ENCODE peak calls at places on chromosome X, in nine cellular contexts. F is EL; W is heart left ventricle; O is B cell; N is T1000; V is fibroblast of villous mesenchyme; I is activated naive CD8-positive, alpha-beta T cell treated with anti-CD3 and anti-CD28 coated beads for 36 hours; B is HEK293T; M is AML-193. Y is an unnamed sample.

GRCh38 chrX:15497865-15498264 is 2.7 kb upstream of the BMX start:
- DNase-seq in F (peak), W (peak), O (peak), N (peak), V (peak), I (peak), B (peak), M (peak), Y (peak)

GRCh38 chrX:153494541-153495361 is at the start of gene BGN:
- DNase-seq in F (peak), W (peak), O (no peak), N (no peak), V (peak), I (peak), B (peak), M (no peak), Y (peak)

GRCh38 chrX:118254611-118255010 is 91.3 kb upstream of the WDR44 start:
- DNase-seq in F (peak), W (peak), O (peak), N (peak), V (peak), I (peak), B (peak), M (peak), Y (peak)

GRCh38 chrX:1249101-1249887 is 19.3 kb upstream of the CSF2RA start:
- DNase-seq in F (peak), W (peak), O (peak), N (no peak), V (peak), I (peak), B (no peak), M (no peak), Y (no peak)

GRCh38 chrX:43655151-43655676 is 885 bp upstream of the MAOA start:
- DNase-seq in F (peak), W (peak), O (peak), N (no peak), V (peak), I (peak), B (peak), M (no peak), Y (no peak)

GRCh38 chrX:56833626-56834025 is 104.6 kb downstream of the NBDY start:
- DNase-seq in F (no peak), W (no peak), O (no peak), N (no peak), V (peak), I (no peak), B (no peak), M (no peak), Y (no peak)

GRCh38 chrX:118974088-118974907 is at the start of gene LONRF3:
- DNase-seq in F (peak), W (peak), O (peak), N (no peak), V (peak), I (peak), B (no peak), M (no peak), Y (peak)

GRCh38 chrX:129636175-129636681 is 18.5 kb downstream of the APLN start:
- DNase-seq in F (no peak), W (no peak), O (no peak), N (no peak), V (no peak), I (no peak), B (no peak), M (no peak), Y (no peak)

GRCh38 chrX:45266456-45266855 is 65.8 kb upstream of the DIPK2B start:
- DNase-seq in F (peak), W (no peak), O (no peak), N (no peak), V (no peak), I (no peak), B (no peak), M (no peak), Y (no peak)

GRCh38 chrX:125152011-125152410 is 167.7 kb upstream of the TEX13C start:
- DNase-seq in F (no peak), W (no peak), O (no peak), N (no peak), V (no peak), I (no peak), B (no peak), M (no peak), Y (no peak)

GRCh38 chrX:21612154-21612553 is 46.0 kb downstream of the KLHL34 start:
- DNase-seq in F (no peak), W (no peak), O (no peak), N (no peak), V (no peak), I (no peak), B (no peak), M (no peak), Y (no peak)

GRCh38 chrX:28225508-28225907 is 244.3 kb upstream of the DCAF8L1 start:
- DNase-seq in F (no peak), W (no peak), O (no peak), N (no peak), V (no peak), I (no peak), B (no peak), M (no peak), Y (no peak)

GRCh38 chrX:34956915-34957314 is 14.3 kb downstream of the FAM47B start:
- DNase-seq in F (peak), W (no peak), O (no peak), N (no peak), V (peak), I (no peak), B (no peak), M (no peak), Y (peak)

GRCh38 chrX:120311632-120312000 is 355 bp upstream of the TMEM255A start:
- DNase-seq in F (no peak), W (no peak), O (no peak), N (no peak), V (no peak), I (no peak), B (no peak), M (no peak), Y (no peak)

GRCh38 chrX:65488496-65488895 is 46.1 kb downstream of the LAS1L start:
- DNase-seq in F (peak), W (no peak), O (no peak), N (no peak), V (peak), I (no peak), B (no peak), M (no peak), Y (no peak)

GRCh38 chrX:46130246-46130645 is 415.0 kb downstream of the ZNF674 start:
- DNase-seq in F (no peak), W (no peak), O (no peak), N (no peak), V (no peak), I (no peak), B (no peak), M (no peak), Y (no peak)

GRCh38 chrX:20173856-20174255 is 32.2 kb upstream of the EIF1AX start:
- DNase-seq in F (no peak), W (no peak), O (no peak), N (no peak), V (no peak), I (no peak), B (no peak), M (no peak), Y (no peak)

GRCh38 chrX:27057883-27058282 is 405.3 kb downstream of the PPP4R3C start:
- DNase-seq in F (no peak), W (no peak), O (no peak), N (no peak), V (no peak), I (no peak), B (no peak), M (no peak), Y (no peak)

GRCh38 chrX:1387141-1387776 is 4.7 kb downstream of the SLC25A6 start:
- DNase-seq in F (no peak), W (no peak), O (no peak), N (no peak), V (no peak), I (no peak), B (no peak), M (no peak), Y (peak)

GRCh38 chrX:41604154-41604553 is 84.6 kb upstream of the GPR34 start:
- DNase-seq in F (no peak), W (no peak), O (no peak), N (no peak), V (no peak), I (no peak), B (no peak), M (no peak), Y (no peak)

GRCh38 chrX:154036513-154036912 is 16.8 kb upstream of the IRAK1 start:
- DNase-seq in F (no peak), W (no peak), O (no peak), N (no peak), V (no peak), I (no peak), B (no peak), M (no peak), Y (no peak)

GRCh38 chrX:118679290-118679689 is 48.1 kb upstream of the IL13RA1 start:
- DNase-seq in F (no peak), W (no peak), O (no peak), N (no peak), V (no peak), I (no peak), B (no peak), M (no peak), Y (no peak)

GRCh38 chrX:30643313-30643821 is 9.9 kb upstream of the GK start:
- DNase-seq in F (peak), W (no peak), O (no peak), N (no peak), V (peak), I (no peak), B (no peak), M (peak), Y (no peak)

GRCh38 chrX:72685810-72686465 is 28.2 kb downstream of the PHKA1 start:
- DNase-seq in F (no peak), W (no peak), O (no peak), N (no peak), V (no peak), I (no peak), B (no peak), M (no peak), Y (no peak)

GRCh38 chrX:71541546-71542022 is 8.7 kb downstream of the OGT start:
- DNase-seq in F (peak), W (no peak), O (no peak), N (no peak), V (peak), I (no peak), B (no peak), M (no peak), Y (no peak)

GRCh38 chrX:124127496-124127895 is 166.0 kb downstream of the STAG2 start:
- DNase-seq in F (no peak), W (no peak), O (no peak), N (no peak), V (no peak), I (no peak), B (no peak), M (no peak), Y (no peak)

GRCh38 chrX:140918398-140919043 is 83.9 kb upstream of the SPANXB1 start:
- DNase-seq in F (peak), W (no peak), O (no peak), N (peak), V (peak), I (peak), B (peak), M (peak), Y (peak)

GRCh38 chrX:107610667-107611066 is 17.6 kb upstream of the PRPS1 start:
- DNase-seq in F (no peak), W (no peak), O (no peak), N (no peak), V (no peak), I (no peak), B (no peak), M (no peak), Y (no peak)

GRCh38 chrX:46407753-46408130 is 137.5 kb downstream of the ZNF674 start:
- DNase-seq in F (peak), W (no peak), O (no peak), N (no peak), V (no peak), I (no peak), B (no peak), M (no peak), Y (no peak)